ENCODE peak calls at places on chromosome 5, in seven cellular contexts. One of them, this sample, is unnamed.

GRCh38 chr5:180831139-180832080 is 28.8 kb upstream of the MGAT1 start:
- DNase-seq in right lobe of liver: peak; percentile 95
- DNase-seq in tibial artery: peak; percentile 92
- DNase-seq in HL-60: no peak
- DNase-seq in lower lobe of right lung: peak; percentile 92
- DNase-seq in neural progenitor cell: peak; percentile 71
- DNase-seq in CD4-positive, alpha-beta T cell: peak; percentile 65
- DNase-seq in this sample: peak; percentile 60

GRCh38 chr5:166166071-166166470 is 2125.4 kb upstream of the WWC1 start:
- DNase-seq in right lobe of liver: no peak
- DNase-seq in tibial artery: no peak
- DNase-seq in HL-60: no peak
- DNase-seq in lower lobe of right lung: no peak
- DNase-seq in neural progenitor cell: peak; percentile 82
- DNase-seq in CD4-positive, alpha-beta T cell: no peak
- DNase-seq in this sample: no peak

GRCh38 chr5:141889282-141889871 is 11.2 kb upstream of the PCDH1 start:
- DNase-seq in right lobe of liver: no peak
- DNase-seq in tibial artery: no peak
- DNase-seq in HL-60: no peak
- DNase-seq in lower lobe of right lung: no peak
- DNase-seq in neural progenitor cell: no peak
- DNase-seq in CD4-positive, alpha-beta T cell: no peak
- DNase-seq in this sample: no peak

GRCh38 chr5:80343067-80343466 is 23.3 kb downstream of the SPZ1 start:
- DNase-seq in right lobe of liver: no peak
- DNase-seq in tibial artery: no peak
- DNase-seq in HL-60: no peak
- DNase-seq in lower lobe of right lung: no peak
- DNase-seq in neural progenitor cell: no peak
- DNase-seq in CD4-positive, alpha-beta T cell: no peak
- DNase-seq in this sample: no peak

GRCh38 chr5:95113489-95113888 is 171.4 kb downstream of the MCTP1 start:
- DNase-seq in right lobe of liver: no peak
- DNase-seq in tibial artery: no peak
- DNase-seq in HL-60: no peak
- DNase-seq in lower lobe of right lung: no peak
- DNase-seq in neural progenitor cell: peak; percentile 45
- DNase-seq in CD4-positive, alpha-beta T cell: no peak
- DNase-seq in this sample: no peak

GRCh38 chr5:21391506-21391905 is 1403.5 kb upstream of the CDH18 start:
- DNase-seq in right lobe of liver: no peak
- DNase-seq in tibial artery: no peak
- DNase-seq in HL-60: no peak
- DNase-seq in lower lobe of right lung: no peak
- DNase-seq in neural progenitor cell: no peak
- DNase-seq in CD4-positive, alpha-beta T cell: no peak
- DNase-seq in this sample: no peak

GRCh38 chr5:143155445-143155844 is 248.0 kb downstream of the NR3C1 start:
- DNase-seq in right lobe of liver: no peak
- DNase-seq in tibial artery: no peak
- DNase-seq in HL-60: no peak
- DNase-seq in lower lobe of right lung: no peak
- DNase-seq in neural progenitor cell: no peak
- DNase-seq in CD4-positive, alpha-beta T cell: no peak
- DNase-seq in this sample: no peak

GRCh38 chr5:127320032-127320945 is 29.7 kb downstream of the MEGF10 start:
- DNase-seq in right lobe of liver: no peak
- DNase-seq in tibial artery: no peak
- DNase-seq in HL-60: no peak
- DNase-seq in lower lobe of right lung: no peak
- DNase-seq in neural progenitor cell: no peak
- DNase-seq in CD4-positive, alpha-beta T cell: no peak
- DNase-seq in this sample: no peak

GRCh38 chr5:167587768-167588167 is 703.7 kb upstream of the WWC1 start:
- DNase-seq in right lobe of liver: no peak
- DNase-seq in tibial artery: no peak
- DNase-seq in HL-60: no peak
- DNase-seq in lower lobe of right lung: no peak
- DNase-seq in neural progenitor cell: peak; percentile 75
- DNase-seq in CD4-positive, alpha-beta T cell: no peak
- DNase-seq in this sample: peak; percentile 19

GRCh38 chr5:95686661-95687060 is 3.9 kb upstream of the SPATA9 start:
- DNase-seq in right lobe of liver: no peak
- DNase-seq in tibial artery: no peak
- DNase-seq in HL-60: no peak
- DNase-seq in lower lobe of right lung: no peak
- DNase-seq in neural progenitor cell: peak; percentile 25
- DNase-seq in CD4-positive, alpha-beta T cell: no peak
- DNase-seq in this sample: no peak

GRCh38 chr5:100904259-100904822 is 1.3 kb upstream of the ST8SIA4 start:
- DNase-seq in right lobe of liver: peak; percentile 53
- DNase-seq in tibial artery: peak; percentile 46
- DNase-seq in HL-60: no peak
- DNase-seq in lower lobe of right lung: peak; percentile 44
- DNase-seq in neural progenitor cell: peak; percentile 31
- DNase-seq in CD4-positive, alpha-beta T cell: no peak
- DNase-seq in this sample: no peak

GRCh38 chr5:176530983-176531901 is 6.0 kb downstream of the RNF44 start:
- DNase-seq in right lobe of liver: no peak
- DNase-seq in tibial artery: no peak
- DNase-seq in HL-60: no peak
- DNase-seq in lower lobe of right lung: peak; percentile 41
- DNase-seq in neural progenitor cell: no peak
- DNase-seq in CD4-positive, alpha-beta T cell: no peak
- DNase-seq in this sample: no peak

GRCh38 chr5:168353216-168353957 is 61.9 kb downstream of the WWC1 start:
- DNase-seq in right lobe of liver: peak; percentile 63
- DNase-seq in tibial artery: no peak
- DNase-seq in HL-60: no peak
- DNase-seq in lower lobe of right lung: no peak
- DNase-seq in neural progenitor cell: no peak
- DNase-seq in CD4-positive, alpha-beta T cell: no peak
- DNase-seq in this sample: no peak

GRCh38 chr5:77518304-77518703 is 26.2 kb upstream of the WDR41 start:
- DNase-seq in right lobe of liver: no peak
- DNase-seq in tibial artery: no peak
- DNase-seq in HL-60: no peak
- DNase-seq in lower lobe of right lung: no peak
- DNase-seq in neural progenitor cell: peak; percentile 58
- DNase-seq in CD4-positive, alpha-beta T cell: no peak
- DNase-seq in this sample: no peak

GRCh38 chr5:37071901-37072581 is 177.1 kb downstream of the CPLANE1 start:
- DNase-seq in right lobe of liver: no peak
- DNase-seq in tibial artery: no peak
- DNase-seq in HL-60: no peak
- DNase-seq in lower lobe of right lung: no peak
- DNase-seq in neural progenitor cell: no peak
- DNase-seq in CD4-positive, alpha-beta T cell: no peak
- DNase-seq in this sample: no peak

GRCh38 chr5:102794677-102795331 is 39.7 kb downstream of the PAM start:
- DNase-seq in right lobe of liver: no peak
- DNase-seq in tibial artery: no peak
- DNase-seq in HL-60: no peak
- DNase-seq in lower lobe of right lung: no peak
- DNase-seq in neural progenitor cell: no peak
- DNase-seq in CD4-positive, alpha-beta T cell: no peak
- DNase-seq in this sample: no peak

GRCh38 chr5:99004960-99005359 is 76.2 kb upstream of the CHD1 start:
- DNase-seq in right lobe of liver: no peak
- DNase-seq in tibial artery: no peak
- DNase-seq in HL-60: no peak
- DNase-seq in lower lobe of right lung: no peak
- DNase-seq in neural progenitor cell: no peak
- DNase-seq in CD4-positive, alpha-beta T cell: no peak
- DNase-seq in this sample: no peak

GRCh38 chr5:109692011-109692410 is 2.3 kb downstream of the MAN2A1 start:
- DNase-seq in right lobe of liver: no peak
- DNase-seq in tibial artery: no peak
- DNase-seq in HL-60: no peak
- DNase-seq in lower lobe of right lung: no peak
- DNase-seq in neural progenitor cell: peak; percentile 4
- DNase-seq in CD4-positive, alpha-beta T cell: no peak
- DNase-seq in this sample: no peak

GRCh38 chr5:157464518-157465171 is 4.6 kb downstream of the NIPAL4 start:
- DNase-seq in right lobe of liver: no peak
- DNase-seq in tibial artery: peak; percentile 77
- DNase-seq in HL-60: peak; percentile 47
- DNase-seq in lower lobe of right lung: no peak
- DNase-seq in neural progenitor cell: no peak
- DNase-seq in CD4-positive, alpha-beta T cell: peak; percentile 14
- DNase-seq in this sample: no peak

GRCh38 chr5:176788091-176788490 is 22.3 kb upstream of the UNC5A start:
- DNase-seq in right lobe of liver: no peak
- DNase-seq in tibial artery: no peak
- DNase-seq in HL-60: no peak
- DNase-seq in lower lobe of right lung: no peak
- DNase-seq in neural progenitor cell: peak; percentile 34
- DNase-seq in CD4-positive, alpha-beta T cell: no peak
- DNase-seq in this sample: no peak

DNA sequence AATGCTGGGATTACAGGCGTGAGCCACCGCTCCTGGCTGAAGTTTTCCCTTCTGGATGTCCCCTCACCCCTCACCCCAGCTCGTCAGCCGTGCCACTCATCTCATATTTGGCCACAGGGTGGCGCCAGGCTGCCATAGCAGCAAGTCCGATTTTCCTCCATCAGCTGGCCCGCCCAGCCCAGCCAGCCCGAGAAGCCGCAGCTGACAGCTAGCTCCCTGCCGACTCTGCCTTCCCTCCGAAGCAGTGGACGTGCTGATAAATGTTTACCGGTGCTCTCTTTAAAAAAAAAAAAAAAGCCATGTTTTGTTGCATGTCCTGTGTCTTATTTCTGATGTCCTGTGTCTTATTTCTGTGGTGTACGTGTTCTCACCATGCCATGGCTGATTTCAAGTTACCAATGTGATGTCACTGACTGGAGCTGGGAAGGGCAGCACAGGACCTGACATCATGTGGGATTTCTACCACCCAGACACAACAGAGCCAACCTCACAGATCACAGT is 58.3 kb downstream of the PFDN1 start:
- DNase-seq in right lobe of liver: peak; percentile 89
- DNase-seq in tibial artery: peak; percentile 93
- DNase-seq in HL-60: peak; percentile 66
- DNase-seq in lower lobe of right lung: peak; percentile 94
- DNase-seq in neural progenitor cell: peak; percentile 94
- DNase-seq in CD4-positive, alpha-beta T cell: peak; percentile 69
- DNase-seq in this sample: peak; percentile 88
- TF ChIP-seq CTCF in right lobe of liver: peak; percentile 90
- TF ChIP-seq CTCF in tibial artery: peak; percentile 93
- TF ChIP-seq CTCF in HL-60: peak; percentile 51
- TF ChIP-seq CTCF in lower lobe of right lung: peak; percentile 88
- TF ChIP-seq CTCF in neural progenitor cell: peak; percentile 92
- TF ChIP-seq CTCF in CD4-positive, alpha-beta T cell: peak; percentile 76
- TF ChIP-seq CTCF in this sample: peak; percentile 88

DNA sequence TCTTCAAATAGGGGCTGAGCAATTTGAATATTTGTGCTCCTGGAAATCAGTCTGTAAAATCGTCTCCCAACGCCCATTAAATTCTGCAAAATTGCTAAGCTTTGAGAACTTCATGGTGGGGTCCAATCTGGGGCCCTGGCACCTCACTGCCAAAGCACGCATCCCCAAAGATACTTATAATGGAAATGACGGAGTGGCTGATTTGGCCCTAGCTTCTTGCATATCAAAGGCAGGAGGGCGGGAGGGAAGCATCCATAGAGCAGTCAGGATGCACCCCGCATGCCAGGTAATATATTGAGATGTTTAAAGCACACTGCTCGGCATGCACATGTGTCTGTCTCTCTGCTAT is 422.3 kb downstream of the EBF1 start:
- DNase-seq in right lobe of liver: no peak
- DNase-seq in tibial artery: no peak
- DNase-seq in HL-60: no peak
- DNase-seq in lower lobe of right lung: no peak
- DNase-seq in neural progenitor cell: no peak
- DNase-seq in CD4-positive, alpha-beta T cell: no peak
- DNase-seq in this sample: no peak
- TF ChIP-seq CTCF in right lobe of liver: no peak
- TF ChIP-seq CTCF in tibial artery: no peak
- TF ChIP-seq CTCF in HL-60: no peak
- TF ChIP-seq CTCF in lower lobe of right lung: no peak
- TF ChIP-seq CTCF in neural progenitor cell: no peak
- TF ChIP-seq CTCF in CD4-positive, alpha-beta T cell: no peak
- TF ChIP-seq CTCF in this sample: peak; percentile 5

GRCh38 chr5:171207256-171207866 is 101.7 kb upstream of the TLX3 start:
- DNase-seq in right lobe of liver: no peak
- DNase-seq in tibial artery: no peak
- DNase-seq in HL-60: peak; percentile 2
- DNase-seq in lower lobe of right lung: no peak
- DNase-seq in neural progenitor cell: peak; percentile 61
- DNase-seq in CD4-positive, alpha-beta T cell: no peak
- DNase-seq in this sample: no peak
- TF ChIP-seq CTCF in right lobe of liver: peak; percentile 53
- TF ChIP-seq CTCF in tibial artery: peak; percentile 48
- TF ChIP-seq CTCF in HL-60: peak; percentile 35
- TF ChIP-seq CTCF in lower lobe of right lung: peak; percentile 64
- TF ChIP-seq CTCF in neural progenitor cell: peak; percentile 71
- TF ChIP-seq CTCF in CD4-positive, alpha-beta T cell: peak; percentile 39
- TF ChIP-seq CTCF in this sample: peak; percentile 66

DNA sequence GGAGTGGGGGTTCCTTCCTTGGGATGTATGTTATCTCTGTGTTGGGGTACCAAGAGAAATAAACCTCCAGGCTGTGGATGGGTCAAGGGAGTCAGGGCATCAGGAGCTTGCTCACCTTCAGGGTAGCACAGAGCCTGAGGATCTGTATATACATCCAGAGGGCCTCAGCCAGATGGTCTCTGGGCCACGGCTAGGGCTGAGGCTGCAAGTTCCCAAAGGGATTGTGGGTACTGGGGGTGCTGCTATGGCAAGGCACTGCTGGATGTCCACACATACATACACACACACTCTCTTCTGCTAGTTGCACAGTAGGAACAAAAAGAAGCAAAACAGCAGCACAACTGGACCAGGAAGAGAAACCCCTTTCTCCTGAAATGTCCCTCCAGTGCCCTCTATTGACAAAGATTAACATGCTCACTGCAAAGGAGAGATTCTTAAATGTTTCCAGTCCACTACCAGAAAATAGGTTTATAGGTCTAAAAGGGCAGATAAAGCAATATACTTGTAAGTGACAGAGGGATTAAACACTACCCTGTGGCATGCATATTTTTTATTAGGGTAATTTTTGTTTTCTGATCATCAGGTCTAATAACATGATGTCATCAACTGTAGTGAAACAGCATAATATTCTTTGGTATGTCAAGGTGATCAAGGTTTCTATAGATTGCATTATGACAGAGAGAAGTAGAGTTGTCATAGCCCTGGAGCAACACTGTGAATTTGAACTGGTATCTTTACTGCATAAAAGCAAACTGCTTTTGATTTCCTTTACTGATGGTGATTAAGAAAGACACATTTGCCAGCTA is 56.3 kb upstream of the KCNN2 start:
- DNase-seq in right lobe of liver: no peak
- DNase-seq in tibial artery: no peak
- DNase-seq in HL-60: no peak
- DNase-seq in lower lobe of right lung: no peak
- DNase-seq in neural progenitor cell: peak; percentile 55
- DNase-seq in CD4-positive, alpha-beta T cell: no peak
- DNase-seq in this sample: no peak
- TF ChIP-seq CTCF in right lobe of liver: peak; percentile 39
- TF ChIP-seq CTCF in tibial artery: no peak
- TF ChIP-seq CTCF in HL-60: no peak
- TF ChIP-seq CTCF in lower lobe of right lung: peak; percentile 31
- TF ChIP-seq CTCF in neural progenitor cell: peak; percentile 71
- TF ChIP-seq CTCF in CD4-positive, alpha-beta T cell: no peak
- TF ChIP-seq CTCF in this sample: peak; percentile 53

GRCh38 chr5:135535820-135536801 is at the start of gene NEUROG1:
- DNase-seq in right lobe of liver: no peak
- DNase-seq in tibial artery: no peak
- DNase-seq in HL-60: no peak
- DNase-seq in lower lobe of right lung: no peak
- DNase-seq in neural progenitor cell: peak; percentile 96
- DNase-seq in CD4-positive, alpha-beta T cell: no peak
- DNase-seq in this sample: no peak
- TF ChIP-seq CTCF in right lobe of liver: no peak
- TF ChIP-seq CTCF in tibial artery: no peak
- TF ChIP-seq CTCF in HL-60: no peak
- TF ChIP-seq CTCF in lower lobe of right lung: no peak
- TF ChIP-seq CTCF in neural progenitor cell: no peak
- TF ChIP-seq CTCF in CD4-positive, alpha-beta T cell: no peak
- TF ChIP-seq CTCF in this sample: no peak